ENCODE peak calls at places on chromosomes 5 and 9, in five cellular contexts. One of them, this sample, is unnamed. For H3K4me1, the result is how much of the 10 kb centered on the place peaks cover.

GRCh38 chr5:172806897-172807672 is 27.0 kb upstream of the ERGIC1 start:
- DNase-seq in transverse colon: peak
- DNase-seq in tibial nerve: peak
- DNase-seq in lower lobe of right lung: peak
- DNase-seq in lung: peak
- DNase-seq in this sample: peak

GRCh38 chr9:3751125-3751758 is 225.4 kb upstream of the RFX3 start:
- DNase-seq in transverse colon: no peak
- DNase-seq in lower lobe of right lung: no peak
- DNase-seq in lung: no peak
- DNase-seq in tibial nerve: no peak
- DNase-seq in this sample: no peak

GRCh38 chr5:153972240-153972639 is 66.5 kb downstream of the FAM114A2 start:
- DNase-seq in tibial nerve: no peak
- DNase-seq in lower lobe of right lung: no peak
- DNase-seq in transverse colon: no peak
- DNase-seq in lung: no peak
- DNase-seq in this sample: no peak

GRCh38 chr5:179793470-179794139 is at the start of gene LTC4S:
- DNase-seq in lower lobe of right lung: peak
- DNase-seq in lung: peak
- DNase-seq in tibial nerve: peak
- DNase-seq in transverse colon: peak
- DNase-seq in this sample: peak

GRCh38 chr5:96880402-96881164 is 4.3 kb downstream of the ERAP2 start:
- DNase-seq in tibial nerve: no peak
- DNase-seq in lung: no peak
- DNase-seq in lower lobe of right lung: no peak
- DNase-seq in transverse colon: no peak
- DNase-seq in this sample: no peak

GRCh38 chr5:111511174-111512025 is 935 bp downstream of the STARD4 start:
- DNase-seq in tibial nerve: no peak
- DNase-seq in lower lobe of right lung: no peak
- DNase-seq in lung: no peak
- DNase-seq in transverse colon: no peak
- DNase-seq in this sample: no peak

GRCh38 chr9:35659340-35659739 is 1.2 kb downstream of the CCDC107 start:
- DNase-seq in tibial nerve: no peak
- DNase-seq in lung: no peak
- DNase-seq in lower lobe of right lung: no peak
- DNase-seq in transverse colon: no peak
- DNase-seq in this sample: no peak

GRCh38 chr5:30152431-30152830 is 1041.1 kb upstream of the CDH6 start:
- DNase-seq in tibial nerve: no peak
- DNase-seq in lower lobe of right lung: no peak
- DNase-seq in lung: no peak
- DNase-seq in transverse colon: no peak
- DNase-seq in this sample: no peak

GRCh38 chr5:116265506-116265905 is 180.7 kb downstream of the COMMD10 start:
- DNase-seq in lung: no peak
- DNase-seq in tibial nerve: no peak
- DNase-seq in lower lobe of right lung: no peak
- DNase-seq in transverse colon: no peak
- DNase-seq in this sample: no peak

GRCh38 chr9:3777137-3777536 is 251.3 kb upstream of the RFX3 start:
- DNase-seq in lower lobe of right lung: no peak
- DNase-seq in transverse colon: no peak
- DNase-seq in tibial nerve: no peak
- DNase-seq in lung: no peak
- DNase-seq in this sample: no peak

GRCh38 chr9:91946825-91947224 is 3.2 kb downstream of the ROR2 start:
- DNase-seq in tibial nerve: no peak
- DNase-seq in lung: no peak
- DNase-seq in lower lobe of right lung: no peak
- DNase-seq in transverse colon: no peak
- DNase-seq in this sample: no peak

GRCh38 chr5:149206524-149207141 is 65.0 kb upstream of the AFAP1L1 start:
- DNase-seq in transverse colon: no peak
- DNase-seq in tibial nerve: no peak
- DNase-seq in lower lobe of right lung: no peak
- DNase-seq in lung: no peak
- DNase-seq in this sample: no peak

GRCh38 chr9:4461434-4461833 is 28.8 kb upstream of the SLC1A1 start:
- DNase-seq in lung: no peak
- DNase-seq in transverse colon: no peak
- DNase-seq in tibial nerve: no peak
- DNase-seq in lower lobe of right lung: no peak
- DNase-seq in this sample: no peak

GRCh38 chr9:9893837-9894236 is 719.0 kb downstream of the PTPRD start:
- DNase-seq in lower lobe of right lung: no peak
- DNase-seq in transverse colon: no peak
- DNase-seq in lung: no peak
- DNase-seq in tibial nerve: no peak
- DNase-seq in this sample: no peak

GRCh38 chr5:68345595-68345994 is 130.0 kb downstream of the PIK3R1 start:
- DNase-seq in tibial nerve: no peak
- DNase-seq in transverse colon: no peak
- DNase-seq in lung: no peak
- DNase-seq in lower lobe of right lung: no peak
- DNase-seq in this sample: no peak

GRCh38 chr9:124332321-124332720 is 74.6 kb downstream of the NEK6 start:
- DNase-seq in transverse colon: no peak
- DNase-seq in tibial nerve: no peak
- DNase-seq in lung: no peak
- DNase-seq in lower lobe of right lung: no peak
- DNase-seq in this sample: no peak

GRCh38 chr9:37218800-37219425 is 98.5 kb downstream of the ZCCHC7 start:
- DNase-seq in lower lobe of right lung: no peak
- DNase-seq in lung: no peak
- DNase-seq in tibial nerve: no peak
- DNase-seq in transverse colon: no peak
- DNase-seq in this sample: no peak

GRCh38 chr5:7087719-7088297 is 308.1 kb upstream of the ADCY2 start:
- DNase-seq in lung: no peak
- DNase-seq in tibial nerve: no peak
- DNase-seq in transverse colon: no peak
- DNase-seq in lower lobe of right lung: no peak
- DNase-seq in this sample: no peak

GRCh38 chr9:86842573-86842972 is 104.7 kb downstream of the GAS1 start:
- DNase-seq in lower lobe of right lung: no peak
- DNase-seq in transverse colon: no peak
- DNase-seq in tibial nerve: no peak
- DNase-seq in lung: no peak
- DNase-seq in this sample: no peak

GRCh38 chr5:72281764-72282499 is 38.1 kb downstream of the MRPS27 start:
- DNase-seq in transverse colon: no peak
- DNase-seq in lower lobe of right lung: no peak
- DNase-seq in lung: no peak
- DNase-seq in tibial nerve: no peak
- DNase-seq in this sample: no peak

GRCh38 chr9:21559402-21560280 is 77.5 kb upstream of the IFNE start:
- DNase-seq in lower lobe of right lung: peak
- DNase-seq in lung: no peak
- DNase-seq in transverse colon: peak
- DNase-seq in tibial nerve: no peak
- DNase-seq in this sample: peak

GRCh38 chr5:4924581-4924980 is 215.5 kb upstream of the ADAMTS16 start:
- DNase-seq in lung: no peak
- DNase-seq in transverse colon: no peak
- DNase-seq in lower lobe of right lung: no peak
- DNase-seq in tibial nerve: no peak
- DNase-seq in this sample: no peak

GRCh38 chr5:173326501-173326960 is 1.7 kb downstream of the STC2 start:
- DNase-seq in lower lobe of right lung: no peak
- DNase-seq in tibial nerve: no peak
- DNase-seq in lung: no peak
- DNase-seq in transverse colon: no peak
- DNase-seq in this sample: no peak

GRCh38 chr5:147303976-147304375 is 69.2 kb downstream of the STK32A start:
- DNase-seq in lower lobe of right lung: no peak
- DNase-seq in transverse colon: no peak
- DNase-seq in tibial nerve: no peak
- DNase-seq in lung: peak
- DNase-seq in this sample: no peak

GRCh38 chr5:149063017-149063687 is at the start of gene SH3TC2:
- DNase-seq in lower lobe of right lung: no peak
- DNase-seq in tibial nerve: no peak
- DNase-seq in transverse colon: peak
- DNase-seq in lung: no peak
- DNase-seq in this sample: peak

GRCh38 chr5:39202594-39203290 is 16.6 kb downstream of the FYB1 start:
- DNase-seq in transverse colon: no peak
- DNase-seq in lower lobe of right lung: no peak
- DNase-seq in tibial nerve: no peak
- DNase-seq in lung: no peak
- DNase-seq in this sample: no peak
- H3K27ac ChIP-seq in transverse colon: peak
- H3K27ac ChIP-seq in lower lobe of right lung: peak
- H3K27ac ChIP-seq in tibial nerve: no peak
- H3K27ac ChIP-seq in lung: peak
- H3K27ac ChIP-seq in this sample: no peak

DNA sequence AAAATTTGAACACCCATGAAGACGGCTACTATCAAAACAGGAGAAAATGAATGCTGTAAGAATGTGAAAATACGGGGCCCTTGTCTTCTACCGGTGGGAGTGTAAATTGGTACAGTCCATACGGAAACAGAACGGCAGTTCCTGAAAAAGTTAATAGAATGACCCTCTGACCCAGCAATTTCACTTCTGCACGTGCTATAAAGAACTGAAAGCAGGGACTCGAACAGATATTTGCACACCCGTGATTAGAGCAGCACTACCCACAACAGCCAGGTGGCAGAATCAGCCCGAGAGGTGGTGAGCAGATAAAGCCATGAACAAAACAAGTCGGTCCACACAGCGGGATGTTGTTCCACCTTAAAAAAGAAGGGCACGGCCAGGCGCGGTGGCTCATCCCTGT is 22.6 kb upstream of the SLC12A7 start:
- DNase-seq in transverse colon: no peak
- DNase-seq in lung: no peak
- DNase-seq in tibial nerve: no peak
- DNase-seq in lower lobe of right lung: no peak
- DNase-seq in this sample: no peak
- H3K4me1 ChIP-seq in transverse colon: under half
- H3K4me1 ChIP-seq in lung: under half
- H3K4me1 ChIP-seq in tibial nerve: under half
- H3K4me1 ChIP-seq in lower lobe of right lung: under half
- H3K4me1 ChIP-seq in this sample: under half

GRCh38 chr5:146015001-146015400 is 78.6 kb downstream of the SH3RF2 start:
- DNase-seq in transverse colon: no peak
- DNase-seq in tibial nerve: no peak
- DNase-seq in lung: no peak
- DNase-seq in lower lobe of right lung: no peak
- DNase-seq in this sample: no peak
- H3K27ac ChIP-seq in transverse colon: no peak
- H3K27ac ChIP-seq in tibial nerve: no peak
- H3K27ac ChIP-seq in lung: no peak
- H3K27ac ChIP-seq in lower lobe of right lung: no peak
- H3K27ac ChIP-seq in this sample: no peak

GRCh38 chr5:17267099-17267498 is 49.7 kb downstream of the BASP1 start:
- DNase-seq in lower lobe of right lung: no peak
- DNase-seq in lung: no peak
- DNase-seq in tibial nerve: no peak
- DNase-seq in transverse colon: no peak
- DNase-seq in this sample: no peak
- H3K4me1 ChIP-seq in lower lobe of right lung: under half
- H3K4me1 ChIP-seq in lung: under half
- H3K4me1 ChIP-seq in tibial nerve: under half
- H3K4me1 ChIP-seq in transverse colon: under half
- H3K4me1 ChIP-seq in this sample: under half

GRCh38 chr5:98899456-98899855 is 29.4 kb downstream of the CHD1 start:
- DNase-seq in transverse colon: no peak
- DNase-seq in lung: no peak
- DNase-seq in lower lobe of right lung: no peak
- DNase-seq in tibial nerve: no peak
- DNase-seq in this sample: no peak
- H3K27ac ChIP-seq in transverse colon: no peak
- H3K27ac ChIP-seq in lung: no peak
- H3K27ac ChIP-seq in lower lobe of right lung: no peak
- H3K27ac ChIP-seq in tibial nerve: no peak
- H3K27ac ChIP-seq in this sample: no peak

GRCh38 chr9:129405089-129405830 is 215.6 kb downstream of the C9orf50 start:
- DNase-seq in lung: no peak
- DNase-seq in transverse colon: no peak
- DNase-seq in lower lobe of right lung: peak
- DNase-seq in tibial nerve: no peak
- DNase-seq in this sample: no peak
- H3K4me1 ChIP-seq in lung: under half
- H3K4me1 ChIP-seq in transverse colon: under half
- H3K4me1 ChIP-seq in lower lobe of right lung: under half
- H3K4me1 ChIP-seq in tibial nerve: under half
- H3K4me1 ChIP-seq in this sample: under half

This sample was measured in pancreas.